ENCODE peak calls at places on chromosomes 13 and 19, in four cellular contexts. Y, W, C and U are unnamed samples. For H3K4me1, the result is how much of the 10 kb centered on the place peaks cover.

GRCh38 chr13:31200636-31200970 is 828 bp downstream of the B3GLCT start:
- DNase-seq in Y (no peak), W (no peak), C (peak), U (peak)

GRCh38 chr19:35000647-35001501 is 751 bp downstream of the GRAMD1A start:
- DNase-seq in Y (peak), W (no peak), C (no peak), U (peak)

GRCh38 chr13:37014609-37015008 is 14.0 kb downstream of the EXOSC8 start:
- DNase-seq in Y (no peak), W (no peak), C (no peak), U (no peak)

GRCh38 chr19:49469828-49470614 is 4.0 kb upstream of the FLT3LG start:
- DNase-seq in Y (no peak), W (no peak), C (no peak), U (no peak)

GRCh38 chr13:102799544-102800144 is 725 bp downstream of the BIVM start:
- DNase-seq in Y (no peak), W (no peak), C (no peak), U (peak)

GRCh38 chr13:20173121-20173746 is 12.4 kb upstream of the GJA3 start:
- DNase-seq in Y (no peak), W (no peak), C (no peak), U (no peak)

GRCh38 chr13:43431279-43431678 is 355.5 kb downstream of the ENOX1 start:
- DNase-seq in Y (no peak), W (no peak), C (no peak), U (no peak)

GRCh38 chr13:39506559-39507390 is 96.2 kb downstream of the LHFPL6 start:
- DNase-seq in Y (no peak), W (no peak), C (no peak), U (no peak)

GRCh38 chr19:57664269-57665127 is 4.2 kb upstream of the ZSCAN4 start:
- DNase-seq in Y (peak), W (no peak), C (peak), U (peak)

GRCh38 chr13:109785141-109785891 is 1.1 kb downstream of the IRS2 start:
- DNase-seq in Y (peak), W (no peak), C (peak), U (peak)

GRCh38 chr19:18674616-18675015 is 8.9 kb upstream of the CRTC1 start:
- DNase-seq in Y (no peak), W (no peak), C (peak), U (peak)

GRCh38 chr13:108315273-108315672 is 45.8 kb downstream of the TNFSF13B start:
- DNase-seq in Y (no peak), W (no peak), C (no peak), U (no peak)

GRCh38 chr19:6279931-6280591 is at the start of gene MLLT1:
- DNase-seq in Y (peak), W (peak), C (peak), U (peak)

GRCh38 chr19:6279620-6279930 is 200 bp downstream of the MLLT1 start:
- DNase-seq in Y (no peak), W (no peak), C (no peak), U (no peak)

GRCh38 chr19:6276447-6276846 is 3.3 kb downstream of the MLLT1 start:
- DNase-seq in Y (peak), W (no peak), C (peak), U (peak)

GRCh38 chr19:6278740-6279619 is 795 bp downstream of the MLLT1 start:
- DNase-seq in Y (peak), W (no peak), C (no peak), U (no peak)

DNA sequence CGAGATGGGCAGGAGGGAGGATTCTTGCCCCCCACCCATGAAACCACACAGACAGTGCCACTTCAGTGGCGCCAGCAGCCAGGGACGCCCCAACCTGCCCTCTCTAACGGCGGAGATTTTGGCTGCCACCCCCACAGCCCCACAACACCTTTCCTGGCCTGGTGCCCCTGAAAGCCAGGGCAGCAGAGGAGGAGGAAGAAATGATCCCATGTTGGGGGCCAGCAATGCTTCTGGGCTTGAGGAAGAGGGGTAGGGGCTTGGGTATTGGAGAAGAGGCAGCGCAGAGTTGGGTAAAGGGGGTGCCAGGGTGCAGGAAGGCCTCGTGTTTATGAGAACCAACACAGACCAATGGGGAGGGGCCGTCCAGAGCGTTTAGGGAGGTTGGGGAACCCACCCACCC is 1.7 kb downstream of the MLLT1 start:
- DNase-seq in Y (no peak), W (no peak), C (no peak), U (no peak)
- H3K4me1 ChIP-seq in Y (under half), W (under half), C (half or more), U (under half)

GRCh38 chr19:13057744-13058143 is 44.9 kb downstream of the LYL1 start:
- DNase-seq in Y (no peak), W (no peak), C (no peak), U (no peak)
- H3K4me1 ChIP-seq in Y (half or more), W (half or more), C (half or more), U (half or more)

GRCh38 chr13:59687028-59687427 is 476.7 kb downstream of the DIAPH3 start:
- DNase-seq in Y (no peak), W (no peak), C (no peak), U (no peak)
- H3K4me1 ChIP-seq in Y (under half), W (under half), C (under half), U (under half)

DNA sequence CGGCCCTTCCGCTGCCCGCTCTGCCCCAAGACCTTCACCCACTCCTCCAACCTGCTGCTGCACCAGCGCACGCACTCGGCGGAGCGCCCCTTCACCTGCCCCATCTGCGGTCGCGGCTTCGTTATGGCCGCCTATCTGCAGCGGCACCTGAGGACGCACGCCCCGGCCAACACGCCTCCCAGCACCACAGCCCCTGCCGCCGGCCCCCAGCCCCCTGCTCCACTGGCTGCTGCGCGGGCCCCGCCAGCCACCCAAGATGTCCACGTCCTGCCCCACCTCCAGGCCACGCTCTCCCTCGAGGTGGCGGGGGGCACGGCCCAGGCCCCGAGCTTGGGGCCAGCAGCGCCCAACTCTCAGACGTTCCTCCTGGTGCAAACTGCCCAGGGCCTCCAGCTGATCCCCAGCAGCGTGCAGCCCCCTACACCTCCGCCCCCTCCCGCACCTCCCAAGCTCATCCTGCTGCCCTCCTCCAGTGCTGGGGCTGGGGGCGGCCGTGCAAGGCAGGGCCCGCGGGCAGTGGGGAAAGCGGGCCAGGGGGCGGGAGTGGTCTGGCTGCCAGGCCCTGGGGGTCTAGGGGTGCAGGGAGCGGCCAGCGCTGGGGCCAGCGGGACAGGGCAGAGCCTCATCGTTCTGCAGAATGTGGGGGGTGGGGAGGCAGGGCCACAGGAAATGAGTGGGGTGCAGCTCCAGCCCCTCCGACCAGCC is 1.9 kb upstream of the NAT14 start:
- DNase-seq in Y (no peak), W (no peak), C (no peak), U (no peak)
- H3K4me1 ChIP-seq in Y (under half), W (under half), C (half or more), U (half or more)

GRCh38 chr19:33394723-33395560 is 21.4 kb downstream of the CEBPG start:
- DNase-seq in Y (peak), W (no peak), C (peak), U (no peak)
- H3K4me1 ChIP-seq in Y (under half), W (under half), C (half or more), U (half or more)